ENCODE peak calls at places on chromosomes 3 and 15, in five cellular contexts. R is NCI-H69, J is transverse colon, G is T-helper 2 cell, X is iPS-NIHi11. I is an unnamed sample.
A peak's percentile ranks its signal among the peaks of the same experiment; 100 is the strongest.

GRCh38 chr15:75170711-75171341 is 30.9 kb upstream of the C15orf39 start:
- DNase-seq in R (peak; percentile 4), J (no peak), G (no peak), X (no peak), I (no peak)

GRCh38 chr3:148254402-148254801 is 443.3 kb upstream of the AGTR1 start:
- DNase-seq in R (no peak), J (no peak), G (no peak), X (no peak), I (no peak)

GRCh38 chr15:67322481-67322880 is 67.9 kb downstream of the IQCH start:
- DNase-seq in R (no peak), J (no peak), G (no peak), X (no peak), I (no peak)

GRCh38 chr3:128074851-128075515 is 22.7 kb downstream of the SEC61A1 start:
- DNase-seq in R (peak; percentile 48), J (no peak), G (no peak), X (peak; percentile 50), I (no peak)

GRCh38 chr15:64009798-64010241 is 36.5 kb downstream of the DAPK2 start:
- DNase-seq in R (no peak), J (no peak), G (no peak), X (no peak), I (no peak)

GRCh38 chr15:60390931-60391501 is 6.8 kb downstream of the ANXA2 start:
- DNase-seq in R (peak; percentile 78), J (peak; percentile 70), G (no peak), X (peak; percentile 56), I (no peak)

GRCh38 chr3:69948246-69948862 is 51.2 kb upstream of the SAMMSON start:
- DNase-seq in R (peak; percentile 12), J (no peak), G (no peak), X (peak; percentile 19), I (peak; percentile 72)

GRCh38 chr3:177615015-177615414 is 417.7 kb upstream of the TBL1XR1 start:
- DNase-seq in R (peak; percentile 91), J (peak; percentile 54), G (no peak), X (no peak), I (peak; percentile 30)

GRCh38 chr3:8540456-8540855 is 38.8 kb downstream of the LMCD1 start:
- DNase-seq in R (no peak), J (no peak), G (no peak), X (no peak), I (no peak)

GRCh38 chr3:35664460-35664919 is 25.2 kb downstream of the ARPP21 start:
- DNase-seq in R (peak; percentile 73), J (no peak), G (no peak), X (peak; percentile 50), I (peak; percentile 97)

GRCh38 chr15:87224409-87224808 is 1032.1 kb downstream of the NTRK3 start:
- DNase-seq in R (no peak), J (no peak), G (no peak), X (no peak), I (no peak)

GRCh38 chr3:96449803-96450202 is 364.6 kb upstream of the EPHA6 start:
- DNase-seq in R (peak; percentile 45), J (peak; percentile 7), G (no peak), X (peak; percentile 38), I (peak; percentile 12)

GRCh38 chr3:194472290-194472920 is 14.4 kb downstream of the ATP13A3 start:
- DNase-seq in R (peak; percentile 81), J (no peak), G (no peak), X (peak; percentile 47), I (peak; percentile 76)

GRCh38 chr3:50444782-50445181 is 58.7 kb downstream of the CACNA2D2 start:
- DNase-seq in R (no peak), J (no peak), G (no peak), X (no peak), I (no peak)

GRCh38 chr3:120418446-120418845 is 32.3 kb downstream of the FSTL1 start:
- DNase-seq in R (no peak), J (no peak), G (no peak), X (no peak), I (no peak)

GRCh38 chr3:123547881-123548534 is 36.8 kb downstream of the HACD2 start:
- DNase-seq in R (no peak), J (no peak), G (no peak), X (no peak), I (peak; percentile 86)

GRCh38 chr15:28243901-28244300 is 78.1 kb downstream of the HERC2 start:
- DNase-seq in R (no peak), J (no peak), G (no peak), X (no peak), I (no peak)

I was measured in left kidney.